ENCODE peak calls at places on chromosomes 12 and 14, in seven cellular contexts. Z, X, H, M, D, R and Y are unnamed samples.

GRCh38 chr12:76764856-76765255 is 941 bp downstream of the ZDHHC17 start:
- DNase-seq in X (peak), Z (no peak), R (no peak), D (peak), M (peak), H (no peak), Y (no peak)

GRCh38 chr12:2963154-2963759 is 4.1 kb downstream of the TEAD4 start:
- DNase-seq in R (no peak), M (no peak), X (no peak), D (no peak), H (no peak), Z (no peak), Y (no peak)

GRCh38 chr12:120994589-120995337 is 16.4 kb downstream of the HNF1A start:
- DNase-seq in Z (no peak), M (peak), X (no peak), R (no peak), H (no peak), D (no peak), Y (no peak)

GRCh38 chr14:69506241-69506595 is 21.7 kb downstream of the PLEKHD1 start:
- DNase-seq in X (no peak), H (no peak), R (no peak), Z (no peak), D (no peak), M (no peak), Y (no peak)

GRCh38 chr12:125198647-125199046 is 133.4 kb downstream of the AACS start:
- DNase-seq in M (no peak), H (no peak), X (no peak), R (no peak), D (no peak), Z (no peak), Y (no peak)

GRCh38 chr12:64256166-64256800 is 34.2 kb upstream of the KICS2 start:
- DNase-seq in R (no peak), D (peak), Z (no peak), X (peak), M (peak), H (peak), Y (peak)

GRCh38 chr14:69013943-69014782 is 35.1 kb upstream of the ACTN1 start:
- DNase-seq in H (peak), R (peak), D (no peak), X (peak), Z (no peak), M (peak), Y (no peak)

GRCh38 chr12:90174198-90174510 is 465.5 kb upstream of the ATP2B1 start:
- DNase-seq in D (peak), X (no peak), M (peak), Z (no peak), H (no peak), R (no peak), Y (no peak)

GRCh38 chr12:132551271-132552120 is 58.9 kb downstream of the LRCOL1 start:
- DNase-seq in X (no peak), M (no peak), R (no peak), H (no peak), Z (no peak), D (no peak), Y (no peak)

GRCh38 chr12:22529281-22530060 is 14.9 kb downstream of the C2CD5 start:
- DNase-seq in X (peak), M (peak), R (peak), D (peak), Z (no peak), H (no peak), Y (no peak)

GRCh38 chr12:54390176-54390667 is 5.7 kb upstream of the ZNF385A start:
- DNase-seq in D (no peak), Z (no peak), X (no peak), R (no peak), H (no peak), M (no peak), Y (no peak)

GRCh38 chr12:26122681-26123481 is 2.0 kb downstream of the BHLHE41 start:
- DNase-seq in D (peak), M (peak), R (peak), X (peak), H (peak), Z (peak), Y (peak)

GRCh38 chr12:95014554-95014953 is 11.1 kb upstream of the NDUFA12 start:
- DNase-seq in H (no peak), X (no peak), Z (no peak), M (no peak), R (no peak), D (no peak), Y (no peak)

GRCh38 chr12:18468521-18469075 is 207.3 kb downstream of the PIK3C2G start:
- DNase-seq in X (peak), D (no peak), H (no peak), Z (no peak), R (no peak), M (peak), Y (no peak)

GRCh38 chr14:95896628-95897027 is 20.0 kb downstream of the TUNAR start:
- DNase-seq in H (no peak), X (no peak), R (no peak), M (no peak), D (no peak), Z (no peak), Y (no peak)

GRCh38 chr12:100254876-100255275 is 12.0 kb downstream of the DEPDC4 start:
- DNase-seq in Z (no peak), D (no peak), M (no peak), X (no peak), H (no peak), R (no peak), Y (no peak)

GRCh38 chr12:53538209-53538689 is 31.0 kb upstream of the NPFF start:
- DNase-seq in X (peak), D (no peak), R (peak), Z (no peak), H (peak), M (peak), Y (no peak)

GRCh38 chr12:116784238-116784612 is 46.1 kb downstream of the RNFT2 start:
- DNase-seq in R (no peak), X (no peak), Z (no peak), H (no peak), D (peak), M (peak), Y (no peak)

GRCh38 chr14:88825078-88825458 is 617 bp downstream of the TTC8 start:
- DNase-seq in X (peak), M (no peak), R (no peak), D (no peak), Z (no peak), H (no peak), Y (no peak)

GRCh38 chr14:72476657-72477499 is 417.0 kb downstream of the DPF3 start:
- DNase-seq in Z (no peak), X (peak), H (peak), D (peak), M (no peak), R (no peak), Y (peak)

GRCh38 chr12:70236990-70237389 is 6.2 kb upstream of the CNOT2 start:
- DNase-seq in Z (no peak), D (no peak), M (no peak), R (no peak), X (no peak), H (no peak), Y (no peak)

GRCh38 chr12:3098436-3098835 is 21.3 kb downstream of the TSPAN9 start:
- DNase-seq in M (no peak), D (no peak), R (no peak), X (no peak), H (no peak), Z (no peak), Y (no peak)

GRCh38 chr12:118436002-118436724 is 59.8 kb downstream of the SUDS3 start:
- DNase-seq in D (peak), X (no peak), M (peak), H (peak), Z (no peak), R (no peak), Y (peak)

GRCh38 chr14:79514700-79515099 is 696.6 kb downstream of the DIO2 start:
- DNase-seq in D (no peak), X (peak), H (no peak), M (peak), R (no peak), Z (no peak), Y (no peak)

GRCh38 chr14:69808919-69809808 is 12.1 kb upstream of the SLC10A1 start:
- DNase-seq in H (no peak), Z (no peak), X (no peak), M (no peak), D (no peak), R (no peak), Y (no peak)

GRCh38 chr12:54723653-54724256 is 75.6 kb upstream of the DCD start:
- DNase-seq in M (peak), X (peak), D (peak), H (peak), R (no peak), Z (no peak), Y (no peak)

GRCh38 chr12:109892165-109892715 is 7.8 kb upstream of the TCHP start:
- DNase-seq in H (no peak), M (no peak), Z (no peak), D (no peak), X (no peak), R (no peak), Y (no peak)

GRCh38 chr12:1932264-1932777 is 13.9 kb upstream of the CACNA2D4 start:
- DNase-seq in H (no peak), X (peak), Z (peak), D (peak), R (no peak), M (no peak), Y (peak)

GRCh38 chr12:1934068-1934467 is 15.6 kb upstream of the CACNA2D4 start:
- DNase-seq in Z (no peak), X (no peak), D (no peak), R (no peak), M (no peak), H (no peak), Y (peak)

GRCh38 chr12:1934831-1935230 is 16.4 kb upstream of the CACNA2D4 start:
- DNase-seq in R (no peak), M (no peak), D (no peak), H (no peak), Z (no peak), X (no peak), Y (no peak)

GRCh38 chr12:1935242-1935641 is 16.8 kb upstream of the CACNA2D4 start:
- DNase-seq in R (no peak), M (no peak), H (no peak), Z (no peak), D (no peak), X (no peak), Y (no peak)

DNA sequence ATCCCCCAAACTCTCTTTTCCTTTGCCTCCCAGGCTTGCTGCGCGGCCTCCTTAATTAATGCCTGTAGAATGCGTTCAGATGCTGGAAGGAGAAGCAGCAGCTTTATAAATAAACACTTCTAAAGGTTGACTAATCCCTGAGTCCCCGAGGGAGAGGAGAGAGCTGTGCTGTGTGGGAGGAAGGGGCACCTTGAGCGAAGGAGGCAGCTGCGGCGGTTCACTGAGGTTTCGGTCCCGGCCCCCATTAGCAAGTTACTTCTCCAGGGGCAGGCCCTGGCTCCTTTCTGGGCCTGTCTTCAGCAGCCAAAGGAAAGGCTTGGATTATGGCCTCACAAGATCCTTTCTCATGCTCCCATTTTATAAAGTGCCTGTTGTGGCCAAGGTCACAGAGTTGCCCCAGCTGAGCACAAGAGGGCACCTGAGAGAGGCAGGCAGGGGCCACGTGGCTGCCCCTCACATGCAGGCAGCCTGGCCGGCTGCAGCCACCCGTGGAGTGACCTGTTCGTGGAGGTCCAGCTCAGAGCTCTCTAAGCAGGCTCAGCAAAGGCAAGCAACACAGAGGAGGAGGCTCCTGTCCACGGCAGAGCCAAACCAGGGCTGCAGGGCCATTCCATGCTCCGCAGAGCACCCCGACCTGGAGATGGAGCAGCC is 15.0 kb upstream of the CACNA2D4 start:
- DNase-seq in H (no peak), Z (no peak), X (no peak), R (no peak), M (no peak), D (peak), Y (peak)
- TF ChIP-seq CTCF in H (no peak), Z (no peak), X (no peak), R (no peak), M (no peak), D (no peak), Y (no peak)

DNA sequence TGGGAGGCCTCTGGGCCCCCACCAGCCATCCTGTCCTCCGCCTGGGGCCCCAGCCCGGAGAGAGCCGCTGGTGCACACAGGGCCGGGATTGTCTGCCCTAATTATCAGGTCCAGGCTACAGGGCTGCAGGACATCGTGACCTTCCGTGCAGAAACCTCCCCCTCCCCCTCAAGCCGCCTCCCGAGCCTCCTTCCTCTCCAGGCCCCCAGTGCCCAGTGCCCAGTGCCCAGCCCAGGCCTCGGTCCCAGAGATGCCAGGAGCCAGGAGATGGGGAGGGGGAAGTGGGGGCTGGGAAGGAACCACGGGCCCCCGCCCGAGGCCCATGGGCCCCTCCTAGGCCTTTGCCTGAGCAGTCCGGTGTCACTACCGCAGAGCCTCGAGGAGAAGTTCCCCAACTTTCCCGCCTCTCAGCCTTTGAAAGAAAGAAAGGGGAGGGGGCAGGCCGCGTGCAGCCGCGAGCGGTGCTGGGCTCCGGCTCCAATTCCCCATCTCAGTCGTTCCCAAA is 612 bp upstream of the GAPDH start:
- DNase-seq in Z (peak), X (peak), M (peak), H (peak), D (peak), R (peak), Y (peak)
- TF ChIP-seq CTCF in Z (no peak), X (no peak), M (no peak), H (no peak), D (no peak), R (no peak), Y (no peak)

GRCh38 chr12:85308374-85308773 is 28.4 kb downstream of the ALX1 start:
- DNase-seq in Z (no peak), X (no peak), R (no peak), M (no peak), D (no peak), H (no peak), Y (no peak)

GRCh38 chr12:85309180-85309579 is 29.2 kb downstream of the ALX1 start:
- DNase-seq in Z (no peak), H (no peak), D (no peak), R (no peak), X (no peak), M (no peak), Y (no peak)

GRCh38 chr12:85310456-85311076 is 30.5 kb downstream of the ALX1 start:
- DNase-seq in D (peak), Z (no peak), X (peak), M (peak), H (no peak), R (no peak), Y (no peak)

GRCh38 chr12:85310025-85310424 is 30.0 kb downstream of the ALX1 start:
- DNase-seq in R (no peak), Z (no peak), M (peak), D (no peak), H (no peak), X (no peak), Y (no peak)
- TF ChIP-seq CTCF in R (no peak), Z (no peak), M (no peak), D (no peak), H (no peak), X (no peak), Y (peak)

GRCh38 chr12:104177663-104178501 is 37.7 kb upstream of the TXNRD1 start:
- DNase-seq in Z (peak), H (peak), M (peak), X (peak), R (peak), D (no peak), Y (no peak)
- TF ChIP-seq CTCF in Z (peak), H (no peak), M (peak), X (peak), R (peak), D (peak), Y (no peak)

DNA sequence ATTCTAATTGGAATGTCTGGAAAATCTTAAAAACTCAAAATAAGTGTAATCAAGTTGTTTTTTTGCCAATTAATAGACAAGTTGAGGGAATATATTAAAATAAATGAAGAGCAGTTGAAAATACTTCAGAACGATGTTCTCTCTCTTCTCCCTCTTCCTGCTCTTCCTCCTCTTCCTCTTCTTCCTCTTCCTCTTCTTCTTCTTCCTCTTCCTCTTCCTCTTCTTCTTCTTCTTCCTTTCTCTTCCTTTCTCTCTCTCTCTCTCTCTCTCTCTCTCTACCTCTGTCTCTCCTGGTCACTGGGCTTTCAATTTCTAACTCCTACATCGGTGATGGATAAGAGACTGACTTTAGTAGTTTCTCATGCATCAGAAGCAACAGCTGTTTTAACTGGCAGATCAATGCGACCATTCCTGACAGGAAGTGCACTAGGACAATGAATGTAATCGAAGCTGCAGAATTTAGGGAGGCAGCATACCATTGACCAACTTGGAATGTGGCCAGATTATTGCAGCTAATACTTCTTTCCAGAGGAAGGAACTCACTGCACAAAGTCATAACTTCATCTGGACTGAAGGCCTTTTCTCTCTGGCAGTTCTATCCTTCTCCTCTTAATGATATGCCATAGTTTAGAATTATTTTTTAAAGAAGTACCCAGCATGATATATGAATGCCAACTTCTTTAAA is 13.8 kb upstream of the TMTC2 start:
- DNase-seq in R (no peak), Z (no peak), D (no peak), H (no peak), X (peak), M (peak), Y (no peak)
- TF ChIP-seq CTCF in R (no peak), Z (no peak), D (no peak), H (no peak), X (no peak), M (no peak), Y (no peak)

DNA sequence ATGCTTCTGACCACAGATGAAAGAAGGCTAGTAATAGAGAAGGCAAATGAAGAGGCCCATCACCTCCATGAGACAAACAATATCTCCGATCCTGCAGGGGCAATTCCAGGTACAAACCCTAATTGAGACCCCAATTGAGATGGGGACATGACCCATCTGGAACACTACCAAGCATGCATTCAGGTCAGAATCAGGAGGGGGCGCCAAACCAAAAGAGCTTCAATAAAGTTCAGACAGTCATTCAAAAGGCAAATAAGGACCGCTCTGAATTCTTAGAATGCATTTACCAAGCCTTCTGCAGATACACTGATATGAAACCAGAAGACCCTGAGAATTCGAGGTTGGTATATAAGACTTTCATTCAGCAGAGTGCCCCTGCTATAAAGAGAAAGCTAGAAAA is 10.2 kb upstream of the EDDM3B start:
- DNase-seq in D (peak), Z (no peak), H (no peak), M (no peak), R (no peak), X (no peak), Y (peak)
- TF ChIP-seq CTCF in D (peak), Z (peak), H (no peak), M (peak), R (no peak), X (no peak), Y (peak)

GRCh38 chr12:83826112-83826511 is 1086.5 kb downstream of the SLC6A15 start:
- DNase-seq in Z (no peak), H (peak), X (peak), R (no peak), M (peak), D (peak), Y (peak)

GRCh38 chr12:83821967-83822366 is 1090.6 kb downstream of the SLC6A15 start:
- DNase-seq in M (no peak), X (no peak), Z (no peak), H (no peak), R (no peak), D (no peak), Y (no peak)

GRCh38 chr12:83823386-83824045 is 1089.1 kb downstream of the SLC6A15 start:
- DNase-seq in Z (no peak), M (peak), R (peak), X (peak), H (peak), D (peak), Y (peak)

GRCh38 chr12:83827193-83827592 is 1085.4 kb downstream of the SLC6A15 start:
- DNase-seq in M (no peak), Z (no peak), R (no peak), H (no peak), X (no peak), D (no peak), Y (no peak)

DNA sequence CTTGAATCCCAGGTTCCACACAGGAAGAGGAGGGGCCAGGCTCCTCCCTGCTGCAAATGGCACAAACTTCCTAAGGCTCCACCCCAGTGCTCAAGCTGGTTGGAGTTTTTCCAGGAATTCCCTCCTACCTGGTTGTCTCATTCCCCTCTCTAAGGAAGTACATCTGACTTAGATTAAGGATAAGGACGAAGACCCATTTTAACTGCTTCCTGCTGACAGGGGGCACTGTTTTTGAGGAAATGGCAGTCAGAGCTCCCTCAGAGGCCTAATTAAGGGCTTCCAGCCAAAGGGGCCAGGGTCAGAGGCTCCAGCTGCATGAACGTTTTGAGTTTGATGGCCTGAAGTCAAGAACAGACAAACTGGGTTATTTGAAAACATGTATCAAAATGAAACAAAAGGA is 1084.7 kb downstream of the SLC6A15 start:
- DNase-seq in H (no peak), X (peak), M (peak), Z (no peak), R (no peak), D (no peak), Y (no peak)
- TF ChIP-seq CTCF in H (no peak), X (no peak), M (peak), Z (no peak), R (no peak), D (no peak), Y (no peak)